ENCODE peak calls at places on chromosomes 4 and X, in seven cellular contexts. One of them, this sample, is unnamed.

GRCh38 chrX:56813318-56813837 is 84.3 kb downstream of the NBDY start:
- DNase-seq in osteocyte: no peak
- DNase-seq in tibial nerve: no peak
- DNase-seq in fibroblast of pulmonary artery: peak; percentile 81
- DNase-seq in upper lobe of right lung: no peak
- DNase-seq in left lung: peak; percentile 35
- DNase-seq in endothelial cell: no peak
- DNase-seq in this sample: no peak

GRCh38 chr4:186808635-186809018 is 85.0 kb upstream of the FAT1 start:
- DNase-seq in tibial nerve: no peak
- DNase-seq in fibroblast of pulmonary artery: peak; percentile 73
- DNase-seq in left lung: peak; percentile 38
- DNase-seq in upper lobe of right lung: no peak
- DNase-seq in osteocyte: no peak
- DNase-seq in endothelial cell: no peak
- DNase-seq in this sample: no peak

GRCh38 chrX:36431819-36432218 is 512.3 kb downstream of the CFAP47 start:
- DNase-seq in fibroblast of pulmonary artery: peak; percentile 65
- DNase-seq in osteocyte: no peak
- DNase-seq in tibial nerve: no peak
- DNase-seq in upper lobe of right lung: no peak
- DNase-seq in left lung: no peak
- DNase-seq in endothelial cell: no peak
- DNase-seq in this sample: no peak

GRCh38 chrX:48508400-48509244 is at the start of gene PORCN:
- DNase-seq in left lung: peak; percentile 86
- DNase-seq in osteocyte: peak; percentile 88
- DNase-seq in tibial nerve: peak; percentile 60
- DNase-seq in upper lobe of right lung: peak; percentile 93
- DNase-seq in endothelial cell: peak; percentile 67
- DNase-seq in fibroblast of pulmonary artery: peak; percentile 54
- DNase-seq in this sample: peak; percentile 88

GRCh38 chrX:57595381-57595811 is 3.6 kb downstream of the ZXDB start:
- DNase-seq in upper lobe of right lung: no peak
- DNase-seq in fibroblast of pulmonary artery: peak; percentile 77
- DNase-seq in tibial nerve: no peak
- DNase-seq in left lung: no peak
- DNase-seq in osteocyte: no peak
- DNase-seq in endothelial cell: no peak
- DNase-seq in this sample: no peak

GRCh38 chr4:48252313-48252712 is 17.3 kb downstream of the TEC start:
- DNase-seq in endothelial cell: no peak
- DNase-seq in osteocyte: no peak
- DNase-seq in upper lobe of right lung: no peak
- DNase-seq in left lung: no peak
- DNase-seq in fibroblast of pulmonary artery: no peak
- DNase-seq in tibial nerve: no peak
- DNase-seq in this sample: no peak

GRCh38 chr4:101145081-101145480 is 202.2 kb downstream of the PPP3CA start:
- DNase-seq in left lung: no peak
- DNase-seq in tibial nerve: no peak
- DNase-seq in upper lobe of right lung: no peak
- DNase-seq in osteocyte: no peak
- DNase-seq in endothelial cell: no peak
- DNase-seq in fibroblast of pulmonary artery: no peak
- DNase-seq in this sample: no peak

GRCh38 chrX:21955398-21956189 is 15.1 kb downstream of the SMS start:
- DNase-seq in fibroblast of pulmonary artery: no peak
- DNase-seq in left lung: no peak
- DNase-seq in tibial nerve: no peak
- DNase-seq in osteocyte: peak; percentile 42
- DNase-seq in endothelial cell: no peak
- DNase-seq in upper lobe of right lung: no peak
- DNase-seq in this sample: no peak

GRCh38 chrX:131830400-131831184 is 192.5 kb upstream of the STK26 start:
- DNase-seq in left lung: peak; percentile 64
- DNase-seq in endothelial cell: peak; percentile 76
- DNase-seq in upper lobe of right lung: no peak
- DNase-seq in osteocyte: peak; percentile 90
- DNase-seq in fibroblast of pulmonary artery: peak; percentile 82
- DNase-seq in tibial nerve: peak; percentile 22
- DNase-seq in this sample: peak; percentile 60

GRCh38 chr4:10164877-10165283 is 48.3 kb upstream of the WDR1 start:
- DNase-seq in endothelial cell: peak; percentile 66
- DNase-seq in left lung: no peak
- DNase-seq in tibial nerve: no peak
- DNase-seq in osteocyte: no peak
- DNase-seq in upper lobe of right lung: no peak
- DNase-seq in fibroblast of pulmonary artery: peak; percentile 82
- DNase-seq in this sample: no peak

DNA sequence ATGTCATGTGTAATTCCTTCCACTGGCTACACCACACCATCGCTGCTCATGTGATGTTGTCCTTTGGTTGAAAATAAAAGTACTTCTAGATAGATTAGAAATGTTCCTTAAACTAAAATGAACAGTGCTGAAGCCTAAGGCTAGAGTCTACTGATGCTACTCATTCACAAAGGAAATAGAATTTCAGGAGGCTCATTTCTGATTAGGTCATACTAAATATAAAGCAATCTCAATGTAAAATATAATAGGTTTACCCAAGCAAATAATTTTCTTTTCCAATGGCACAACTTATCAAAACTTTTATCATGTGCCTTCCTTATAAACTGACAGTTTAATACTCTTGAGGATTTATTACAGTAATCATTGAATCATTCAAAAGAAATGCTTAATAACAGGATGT is 130.9 kb upstream of the DKK2 start:
- DNase-seq in endothelial cell: no peak
- DNase-seq in upper lobe of right lung: no peak
- DNase-seq in left lung: no peak
- DNase-seq in fibroblast of pulmonary artery: no peak
- DNase-seq in osteocyte: no peak
- DNase-seq in tibial nerve: no peak
- DNase-seq in this sample: no peak
- TF ChIP-seq CTCF in endothelial cell: no peak
- TF ChIP-seq CTCF in upper lobe of right lung: no peak
- TF ChIP-seq CTCF in left lung: no peak
- TF ChIP-seq CTCF in fibroblast of pulmonary artery: no peak
- TF ChIP-seq CTCF in osteocyte: no peak
- TF ChIP-seq CTCF in tibial nerve: no peak
- TF ChIP-seq CTCF in this sample: no peak

GRCh38 chr4:151408380-151408629 is 671 bp upstream of the FHIP1A start:
- DNase-seq in endothelial cell: no peak
- DNase-seq in fibroblast of pulmonary artery: no peak
- DNase-seq in tibial nerve: no peak
- DNase-seq in left lung: no peak
- DNase-seq in upper lobe of right lung: no peak
- DNase-seq in osteocyte: no peak
- DNase-seq in this sample: no peak

GRCh38 chr4:151409470-151410313 is 716 bp downstream of the FHIP1A start:
- DNase-seq in upper lobe of right lung: no peak
- DNase-seq in left lung: peak; percentile 38
- DNase-seq in fibroblast of pulmonary artery: peak; percentile 26
- DNase-seq in osteocyte: no peak
- DNase-seq in endothelial cell: peak; percentile 9
- DNase-seq in tibial nerve: no peak
- DNase-seq in this sample: peak; percentile 30

GRCh38 chr4:151407466-151408379 is 1.3 kb upstream of the FHIP1A start:
- DNase-seq in upper lobe of right lung: peak; percentile 73
- DNase-seq in endothelial cell: peak; percentile 29
- DNase-seq in fibroblast of pulmonary artery: no peak
- DNase-seq in tibial nerve: no peak
- DNase-seq in osteocyte: no peak
- DNase-seq in left lung: peak; percentile 47
- DNase-seq in this sample: peak; percentile 63

GRCh38 chr4:151407018-151407417 is 2.0 kb upstream of the FHIP1A start:
- DNase-seq in tibial nerve: no peak
- DNase-seq in endothelial cell: no peak
- DNase-seq in fibroblast of pulmonary artery: no peak
- DNase-seq in osteocyte: no peak
- DNase-seq in left lung: no peak
- DNase-seq in upper lobe of right lung: no peak
- DNase-seq in this sample: no peak

GRCh38 chr4:151408630-151409469 is at the start of gene FHIP1A:
- DNase-seq in tibial nerve: peak; percentile 30
- DNase-seq in endothelial cell: peak; percentile 63
- DNase-seq in osteocyte: peak; percentile 89
- DNase-seq in fibroblast of pulmonary artery: peak; percentile 51
- DNase-seq in left lung: peak; percentile 84
- DNase-seq in upper lobe of right lung: peak; percentile 94
- DNase-seq in this sample: peak; percentile 93
- TF ChIP-seq CTCF in tibial nerve: no peak
- TF ChIP-seq CTCF in endothelial cell: no peak
- TF ChIP-seq CTCF in osteocyte: peak; percentile 12
- TF ChIP-seq CTCF in fibroblast of pulmonary artery: peak; percentile 7
- TF ChIP-seq CTCF in left lung: no peak
- TF ChIP-seq CTCF in upper lobe of right lung: no peak
- TF ChIP-seq CTCF in this sample: no peak

DNA sequence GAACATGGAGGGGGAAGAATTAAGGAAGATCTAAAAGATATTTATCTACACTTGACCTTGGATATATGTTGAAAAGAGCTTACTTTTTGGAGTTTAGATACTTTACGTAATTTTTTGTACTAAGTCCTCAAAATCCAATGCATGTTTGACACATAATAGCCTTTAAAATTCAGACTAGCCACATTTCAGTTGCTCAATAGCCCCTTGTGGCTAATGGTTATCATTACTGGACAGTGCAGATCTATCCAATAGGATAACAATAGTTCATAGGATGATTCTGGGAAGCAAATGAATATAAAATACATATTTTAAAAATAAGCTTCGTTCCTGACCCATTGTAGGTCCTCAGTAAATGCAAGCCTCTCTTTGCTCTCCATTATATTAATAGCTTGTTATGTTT is 13.8 kb downstream of the AP1AR start:
- DNase-seq in endothelial cell: no peak
- DNase-seq in tibial nerve: no peak
- DNase-seq in upper lobe of right lung: no peak
- DNase-seq in osteocyte: no peak
- DNase-seq in fibroblast of pulmonary artery: peak; percentile 12
- DNase-seq in left lung: no peak
- DNase-seq in this sample: no peak
- TF ChIP-seq CTCF in endothelial cell: peak; percentile 33
- TF ChIP-seq CTCF in tibial nerve: no peak
- TF ChIP-seq CTCF in upper lobe of right lung: no peak
- TF ChIP-seq CTCF in osteocyte: no peak
- TF ChIP-seq CTCF in fibroblast of pulmonary artery: peak; percentile 28
- TF ChIP-seq CTCF in left lung: no peak
- TF ChIP-seq CTCF in this sample: no peak

GRCh38 chr4:77089880-77090279 is 14.1 kb upstream of the CCNI start:
- DNase-seq in endothelial cell: no peak
- DNase-seq in left lung: no peak
- DNase-seq in tibial nerve: no peak
- DNase-seq in fibroblast of pulmonary artery: no peak
- DNase-seq in osteocyte: no peak
- DNase-seq in upper lobe of right lung: no peak
- DNase-seq in this sample: no peak

GRCh38 chr4:77100234-77100633 is 24.4 kb upstream of the CCNI start:
- DNase-seq in tibial nerve: no peak
- DNase-seq in upper lobe of right lung: no peak
- DNase-seq in left lung: no peak
- DNase-seq in osteocyte: no peak
- DNase-seq in fibroblast of pulmonary artery: peak; percentile 26
- DNase-seq in endothelial cell: peak; percentile 28
- DNase-seq in this sample: no peak

GRCh38 chr4:77092832-77093800 is 17.3 kb upstream of the CCNI start:
- DNase-seq in fibroblast of pulmonary artery: peak; percentile 50
- DNase-seq in osteocyte: no peak
- DNase-seq in left lung: no peak
- DNase-seq in endothelial cell: no peak
- DNase-seq in upper lobe of right lung: no peak
- DNase-seq in tibial nerve: no peak
- DNase-seq in this sample: no peak

DNA sequence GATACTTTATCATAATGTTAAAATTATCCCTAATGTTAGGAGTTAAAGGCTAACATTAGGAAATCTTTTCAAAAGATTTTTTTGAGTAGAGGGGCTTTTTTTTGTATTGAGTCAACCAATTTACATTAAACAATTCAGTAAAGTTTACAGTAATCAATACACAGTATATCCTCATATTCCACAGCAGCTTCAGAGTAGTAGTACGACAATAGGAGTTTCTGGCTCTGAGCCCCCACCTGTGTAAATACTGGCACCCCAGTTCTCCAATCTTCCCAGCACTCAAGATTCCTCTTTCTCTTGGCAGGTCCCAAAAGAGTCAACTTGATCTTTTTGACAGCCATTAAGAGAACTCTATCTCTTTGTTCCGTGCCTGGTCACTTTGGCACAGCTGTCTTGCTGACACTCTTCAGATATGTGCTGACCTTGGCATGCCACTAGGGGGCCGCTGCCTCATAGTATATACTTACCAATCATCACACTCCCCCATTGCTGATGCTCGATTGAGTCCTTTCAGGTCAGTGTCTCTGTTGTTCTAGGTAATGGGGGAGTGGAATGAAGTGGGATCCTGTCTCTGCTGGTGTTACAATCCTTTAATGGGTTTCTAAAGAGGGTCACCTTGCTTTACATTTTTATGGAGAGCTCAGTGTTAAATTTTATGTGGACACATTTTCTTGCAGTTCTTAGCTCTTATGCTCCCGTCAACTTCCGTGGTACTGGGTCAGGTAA is 19.5 kb upstream of the CCNI start:
- DNase-seq in left lung: peak; percentile 76
- DNase-seq in endothelial cell: peak; percentile 76
- DNase-seq in tibial nerve: peak; percentile 76
- DNase-seq in fibroblast of pulmonary artery: peak; percentile 67
- DNase-seq in upper lobe of right lung: peak; percentile 83
- DNase-seq in osteocyte: no peak
- DNase-seq in this sample: peak; percentile 75
- TF ChIP-seq CTCF in left lung: peak; percentile 84
- TF ChIP-seq CTCF in endothelial cell: peak; percentile 92
- TF ChIP-seq CTCF in tibial nerve: peak; percentile 80
- TF ChIP-seq CTCF in fibroblast of pulmonary artery: peak; percentile 97
- TF ChIP-seq CTCF in upper lobe of right lung: peak; percentile 91
- TF ChIP-seq CTCF in osteocyte: peak; percentile 85
- TF ChIP-seq CTCF in this sample: peak; percentile 85

GRCh38 chr4:155692361-155692760 is 25.7 kb downstream of the GUCY1A1 start:
- DNase-seq in fibroblast of pulmonary artery: no peak
- DNase-seq in left lung: no peak
- DNase-seq in upper lobe of right lung: no peak
- DNase-seq in osteocyte: no peak
- DNase-seq in endothelial cell: no peak
- DNase-seq in tibial nerve: no peak
- DNase-seq in this sample: no peak

GRCh38 chr4:155696226-155696625 is 29.6 kb downstream of the GUCY1A1 start:
- DNase-seq in fibroblast of pulmonary artery: no peak
- DNase-seq in osteocyte: no peak
- DNase-seq in endothelial cell: no peak
- DNase-seq in tibial nerve: no peak
- DNase-seq in left lung: no peak
- DNase-seq in upper lobe of right lung: no peak
- DNase-seq in this sample: no peak

GRCh38 chr4:155690044-155690837 is 23.6 kb downstream of the GUCY1A1 start:
- DNase-seq in osteocyte: no peak
- DNase-seq in fibroblast of pulmonary artery: no peak
- DNase-seq in endothelial cell: no peak
- DNase-seq in upper lobe of right lung: no peak
- DNase-seq in left lung: no peak
- DNase-seq in tibial nerve: no peak
- DNase-seq in this sample: no peak

GRCh38 chr4:155694100-155694785 is 27.6 kb downstream of the GUCY1A1 start:
- DNase-seq in tibial nerve: no peak
- DNase-seq in endothelial cell: no peak
- DNase-seq in left lung: no peak
- DNase-seq in fibroblast of pulmonary artery: no peak
- DNase-seq in upper lobe of right lung: no peak
- DNase-seq in osteocyte: no peak
- DNase-seq in this sample: no peak

GRCh38 chr4:155692990-155693659 is 26.5 kb downstream of the GUCY1A1 start:
- DNase-seq in upper lobe of right lung: no peak
- DNase-seq in endothelial cell: no peak
- DNase-seq in left lung: no peak
- DNase-seq in osteocyte: no peak
- DNase-seq in fibroblast of pulmonary artery: no peak
- DNase-seq in tibial nerve: no peak
- DNase-seq in this sample: no peak
- TF ChIP-seq CTCF in upper lobe of right lung: no peak
- TF ChIP-seq CTCF in endothelial cell: no peak
- TF ChIP-seq CTCF in left lung: no peak
- TF ChIP-seq CTCF in osteocyte: no peak
- TF ChIP-seq CTCF in fibroblast of pulmonary artery: no peak
- TF ChIP-seq CTCF in tibial nerve: no peak
- TF ChIP-seq CTCF in this sample: no peak